ENCODE peak calls at places on chromosomes 4 and X, in seven cellular contexts. C is right atrium auricular region, Q is endothelial cell, S is neural crest cell, U is AG09319, D is Panc1, B is AG09309. E is an unnamed sample.

GRCh38 chr4:6782147-6782845 is at the start of gene KIAA0232:
- DNase-seq in Q (peak; percentile 92), C (peak; percentile 85), S (peak; percentile 91), U (peak; percentile 95), D (no peak), B (peak; percentile 86), E (peak; percentile 88)

GRCh38 chr4:46648088-46648744 is 258.3 kb upstream of the GABRA2 start:
- DNase-seq in Q (peak; percentile 15), C (no peak), D (peak; percentile 28), U (no peak), B (no peak), S (peak; percentile 21), E (peak; percentile 13)

GRCh38 chr4:122086338-122086737 is 65.8 kb upstream of the BLTP1 start:
- DNase-seq in C (no peak), D (no peak), S (no peak), Q (no peak), U (no peak), B (no peak), E (no peak)

GRCh38 chr4:119286377-119287002 is 35.4 kb downstream of the FABP2 start:
- DNase-seq in D (no peak), Q (peak; percentile 13), C (no peak), B (peak; percentile 70), U (peak; percentile 49), S (no peak), E (peak; percentile 43)

GRCh38 chr4:130559268-130559667 is 1463.3 kb downstream of the C4orf33 start:
- DNase-seq in D (no peak), U (no peak), B (no peak), Q (no peak), S (no peak), C (no peak), E (no peak)

GRCh38 chr4:31995943-31996901 is 1276.1 kb downstream of the PCDH7 start:
- DNase-seq in D (no peak), C (no peak), U (no peak), S (peak; percentile 42), Q (peak; percentile 19), B (no peak), E (no peak)

GRCh38 chrX:35842657-35843056 is 44.5 kb downstream of the MAGEB16 start:
- DNase-seq in B (no peak), C (no peak), S (no peak), U (no peak), D (no peak), Q (no peak), E (no peak)

GRCh38 chr4:153249199-153250154 is 45.2 kb downstream of the TRIM2 start:
- DNase-seq in B (no peak), S (peak; percentile 83), C (peak; percentile 64), Q (peak; percentile 83), U (peak; percentile 19), D (no peak), E (peak; percentile 86)

GRCh38 chr4:10153161-10153560 is 36.6 kb upstream of the WDR1 start:
- DNase-seq in B (no peak), Q (no peak), U (no peak), S (no peak), D (no peak), C (no peak), E (no peak)

GRCh38 chr4:121277194-121278105 is 103.4 kb downstream of the QRFPR start:
- DNase-seq in Q (peak; percentile 22), C (no peak), B (no peak), S (no peak), U (no peak), D (peak; percentile 13), E (no peak)

GRCh38 chr4:8723222-8723980 is 130.8 kb downstream of the CPZ start:
- DNase-seq in C (no peak), U (no peak), B (no peak), Q (no peak), S (no peak), D (no peak), E (no peak)

GRCh38 chrX:63115196-63115595 is 235.9 kb downstream of the SPIN4 start:
- DNase-seq in B (no peak), Q (no peak), D (no peak), C (no peak), U (no peak), S (no peak), E (no peak)

GRCh38 chrX:24963823-24964222 is 51.9 kb downstream of the ARX start:
- DNase-seq in B (no peak), U (no peak), D (no peak), Q (no peak), S (no peak), C (no peak), E (no peak)

GRCh38 chr4:174214102-174214878 is 69.2 kb downstream of the FBXO8 start:
- DNase-seq in B (no peak), U (no peak), Q (no peak), C (no peak), D (no peak), S (no peak), E (peak; percentile 39)

GRCh38 chrX:106159861-106160282 is 8.2 kb upstream of the PWWP3B start:
- DNase-seq in D (no peak), C (no peak), Q (no peak), U (no peak), B (no peak), S (no peak), E (no peak)

GRCh38 chr4:23915459-23916132 is 25.7 kb upstream of the PPARGC1A start:
- DNase-seq in U (no peak), C (no peak), B (no peak), Q (no peak), S (no peak), D (no peak), E (no peak)

GRCh38 chr4:61204353-61204752 is 4.2 kb downstream of the ADGRL3 start:
- DNase-seq in D (no peak), Q (no peak), C (no peak), U (no peak), S (no peak), B (no peak), E (no peak)

GRCh38 chrX:24398766-24399165 is 38.3 kb downstream of the SUPT20HL1 start:
- DNase-seq in C (no peak), U (no peak), Q (no peak), B (no peak), D (no peak), S (no peak), E (no peak)

GRCh38 chrX:43589735-43590515 is 66.2 kb upstream of the MAOA start:
- DNase-seq in D (no peak), Q (no peak), U (no peak), C (no peak), S (no peak), B (no peak), E (no peak)

GRCh38 chrX:68931345-68931744 is 102.5 kb downstream of the EFNB1 start:
- DNase-seq in B (no peak), C (no peak), Q (no peak), D (no peak), U (no peak), S (no peak), E (no peak)

GRCh38 chr4:153934689-153935017 is 145.8 kb upstream of the SFRP2 start:
- DNase-seq in Q (no peak), D (no peak), C (no peak), B (no peak), U (peak; percentile 15), S (no peak), E (no peak)

GRCh38 chr4:173529505-173530325 is at the start of gene HAND2:
- DNase-seq in D (no peak), C (peak; percentile 93), S (peak; percentile 24), U (no peak), B (no peak), Q (peak; percentile 51), E (no peak)

GRCh38 chr4:25358515-25359275 is 18.4 kb upstream of the ANAPC4 start:
- DNase-seq in S (no peak), D (no peak), B (no peak), C (no peak), U (no peak), Q (no peak), E (no peak)

GRCh38 chrX:112774142-112774541 is 66.5 kb downstream of the AMOT start:
- DNase-seq in Q (no peak), D (no peak), U (no peak), C (no peak), B (no peak), S (no peak), E (no peak)

DNA sequence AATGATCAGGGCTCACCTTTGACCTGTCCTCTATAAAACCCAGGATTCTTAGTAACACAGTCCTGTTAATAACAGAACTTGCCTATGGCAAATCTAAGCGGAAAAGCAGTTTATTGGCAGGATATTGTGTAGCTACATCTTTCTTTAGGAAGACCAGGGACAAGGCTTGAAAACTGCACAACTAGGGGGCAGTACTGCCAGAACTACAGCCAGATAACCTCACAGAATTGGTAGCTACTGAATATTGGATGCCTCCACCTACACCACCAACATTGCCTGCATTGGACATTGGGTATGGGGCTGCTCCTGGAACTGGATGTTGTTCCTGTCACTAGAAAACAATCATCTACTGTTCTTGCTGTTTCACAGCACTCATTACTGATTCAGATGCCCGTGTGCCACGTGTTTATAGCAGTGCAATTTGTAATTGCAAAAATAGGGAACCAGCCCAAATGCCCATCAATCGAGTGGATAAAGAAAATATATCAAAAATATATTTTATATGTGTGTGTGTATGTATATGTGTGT is 47.4 kb downstream of the REPS2 start:
- DNase-seq in B (no peak), S (no peak), C (no peak), U (no peak), D (no peak), Q (peak; percentile 3), E (no peak)
- TF ChIP-seq CTCF in B (peak; percentile 18), S (peak; percentile 18), C (no peak), U (peak; percentile 16), D (peak; percentile 2), Q (no peak), E (no peak)

GRCh38 chrX:135408794-135409193 is 12.9 kb upstream of the SMIM10L2A start:
- DNase-seq in D (no peak), S (no peak), B (no peak), Q (no peak), U (no peak), C (no peak), E (no peak)

GRCh38 chrX:135403374-135403773 is 18.4 kb upstream of the SMIM10L2A start:
- DNase-seq in U (no peak), B (no peak), Q (no peak), D (no peak), C (no peak), S (no peak), E (no peak)
- TF ChIP-seq CTCF in U (no peak), B (no peak), Q (no peak), D (no peak), C (no peak), S (no peak), E (no peak)

GRCh38 chrX:40735318-40736169 is at the start of gene MED14:
- DNase-seq in D (peak; percentile 43), S (peak; percentile 79), Q (peak; percentile 77), C (peak; percentile 85), U (peak; percentile 62), B (peak; percentile 41), E (peak; percentile 95)
- TF ChIP-seq CTCF in D (peak; percentile 60), S (peak; percentile 67), Q (peak; percentile 57), C (peak; percentile 60), U (peak; percentile 57), B (peak; percentile 69), E (peak; percentile 31)

GRCh38 chrX:31423575-31424284 is 351.9 kb upstream of the FTHL17 start:
- DNase-seq in B (no peak), Q (peak; percentile 21), D (no peak), C (no peak), S (no peak), U (peak; percentile 31), E (peak; percentile 20)

GRCh38 chrX:31420302-31420701 is 348.5 kb upstream of the FTHL17 start:
- DNase-seq in B (no peak), C (no peak), U (no peak), D (no peak), Q (no peak), S (no peak), E (no peak)

GRCh38 chrX:31421441-31421840 is 349.6 kb upstream of the FTHL17 start:
- DNase-seq in D (no peak), U (no peak), Q (no peak), B (no peak), S (no peak), C (no peak), E (no peak)

GRCh38 chrX:31420711-31421151 is 348.9 kb upstream of the FTHL17 start:
- DNase-seq in C (no peak), Q (no peak), B (peak; percentile 11), U (no peak), S (no peak), D (no peak), E (no peak)
- TF ChIP-seq CTCF in C (no peak), Q (no peak), B (no peak), U (no peak), S (no peak), D (no peak), E (no peak)